ENCODE peak calls at places on chromosomes 4 and X, in nine cellular contexts. X, S, H, G, P, O, K, L and A are unnamed samples.

GRCh38 chr4:105951198-105951597 is 55.9 kb downstream of the NPNT start:
- DNase-seq in X (no peak), S (no peak), H (no peak), G (peak), P (peak), O (no peak), K (no peak), L (no peak), A (no peak)

GRCh38 chrX:48968377-48968776 is 3.3 kb downstream of the KCND1 start:
- DNase-seq in X (no peak), S (no peak), H (no peak), G (no peak), P (no peak), O (no peak), K (no peak), L (no peak), A (no peak)

GRCh38 chrX:13473666-13474516 is 95.5 kb upstream of the EGFL6 start:
- DNase-seq in X (no peak), S (no peak), H (no peak), G (no peak), P (no peak), O (no peak), K (no peak), L (no peak), A (no peak)

GRCh38 chr4:177809786-177810185 is 367.5 kb upstream of the AGA start:
- DNase-seq in X (no peak), S (no peak), H (no peak), G (no peak), P (no peak), O (no peak), K (no peak), L (no peak), A (no peak)

GRCh38 chr4:164021947-164022346 is 527.5 kb downstream of the TMA16 start:
- DNase-seq in X (no peak), S (no peak), H (no peak), G (no peak), P (no peak), O (no peak), K (no peak), L (no peak), A (no peak)

GRCh38 chr4:8303485-8304281 is 34.1 kb downstream of the HTRA3 start:
- DNase-seq in X (no peak), S (no peak), H (peak), G (peak), P (peak), O (peak), K (no peak), L (peak), A (no peak)

GRCh38 chrX:36898301-36898700 is 109.9 kb upstream of the FAM47C start:
- DNase-seq in X (no peak), S (peak), H (no peak), G (no peak), P (no peak), O (peak), K (no peak), L (no peak), A (no peak)

GRCh38 chrX:109797311-109797975 is 64.4 kb upstream of the ACSL4 start:
- DNase-seq in X (no peak), S (no peak), H (no peak), G (no peak), P (no peak), O (no peak), K (no peak), L (no peak), A (no peak)

GRCh38 chrX:3545901-3546300 is 167.5 kb downstream of the PRKX start:
- DNase-seq in X (no peak), S (no peak), H (no peak), G (no peak), P (no peak), O (no peak), K (no peak), L (no peak), A (no peak)

GRCh38 chrX:14497184-14497666 is 32.1 kb upstream of the GLRA2 start:
- DNase-seq in X (no peak), S (no peak), H (peak), G (no peak), P (no peak), O (peak), K (no peak), L (no peak), A (no peak)

GRCh38 chr4:25883565-25883964 is 20.8 kb upstream of the SEL1L3 start:
- DNase-seq in X (no peak), S (no peak), H (no peak), G (no peak), P (no peak), O (no peak), K (no peak), L (no peak), A (no peak)

GRCh38 chrX:57752866-57753265 is 72.8 kb upstream of the NLRP2B start:
- DNase-seq in X (no peak), S (no peak), H (no peak), G (no peak), P (no peak), O (no peak), K (no peak), L (no peak), A (no peak)

GRCh38 chrX:47497274-47497673 is 14.3 kb upstream of the ZNF41 start:
- DNase-seq in X (no peak), S (peak), H (peak), G (no peak), P (peak), O (peak), K (no peak), L (no peak), A (no peak)

GRCh38 chrX:10597871-10598270 is 22.5 kb downstream of the MID1 start:
- DNase-seq in X (no peak), S (no peak), H (peak), G (no peak), P (no peak), O (peak), K (no peak), L (peak), A (no peak)

GRCh38 chr4:89482248-89482647 is 174.6 kb upstream of the GPRIN3 start:
- DNase-seq in X (no peak), S (peak), H (peak), G (no peak), P (peak), O (peak), K (no peak), L (no peak), A (no peak)

GRCh38 chr4:173827707-173828106 is 297.7 kb upstream of the HAND2 start:
- DNase-seq in X (no peak), S (no peak), H (peak), G (no peak), P (no peak), O (peak), K (no peak), L (no peak), A (no peak)

GRCh38 chr4:149531861-149532260 is 283.8 kb downstream of the IQCM start:
- DNase-seq in X (no peak), S (no peak), H (peak), G (no peak), P (peak), O (peak), K (no peak), L (no peak), A (no peak)

GRCh38 chr4:8506373-8507250 is 66.0 kb downstream of the TRMT44 start:
- DNase-seq in X (no peak), S (no peak), H (no peak), G (no peak), P (peak), O (no peak), K (no peak), L (no peak), A (peak)

GRCh38 chr4:13522282-13523104 is 21.8 kb downstream of the NKX3-2 start:
- DNase-seq in X (no peak), S (no peak), H (no peak), G (no peak), P (no peak), O (peak), K (no peak), L (no peak), A (no peak)

GRCh38 chrX:123083924-123084323 is 100.2 kb upstream of the GRIA3 start:
- DNase-seq in X (no peak), S (no peak), H (no peak), G (peak), P (peak), O (no peak), K (no peak), L (no peak), A (no peak)

GRCh38 chr4:138310498-138310897 is 68.3 kb upstream of the SLC7A11 start:
- DNase-seq in X (no peak), S (no peak), H (no peak), G (peak), P (no peak), O (no peak), K (no peak), L (no peak), A (no peak)

GRCh38 chr4:76214269-76214628 is 625 bp upstream of the SCARB2 start:
- DNase-seq in X (no peak), S (peak), H (no peak), G (no peak), P (no peak), O (no peak), K (no peak), L (no peak), A (no peak)

GRCh38 chrX:74788545-74789086 is 136.6 kb downstream of the NEXMIF start:
- DNase-seq in X (no peak), S (no peak), H (no peak), G (no peak), P (no peak), O (peak), K (no peak), L (no peak), A (no peak)

GRCh38 chr4:150217192-150217591 is 138.9 kb downstream of the DCLK2 start:
- DNase-seq in X (no peak), S (peak), H (peak), G (peak), P (peak), O (peak), K (no peak), L (peak), A (no peak)

GRCh38 chrX:131213400-131213799 is 75.7 kb downstream of the IGSF1 start:
- DNase-seq in X (no peak), S (no peak), H (no peak), G (no peak), P (no peak), O (no peak), K (no peak), L (no peak), A (no peak)

GRCh38 chr4:27787195-27787594 is 926.6 kb downstream of the STIM2 start:
- DNase-seq in X (no peak), S (no peak), H (no peak), G (no peak), P (no peak), O (peak), K (no peak), L (no peak), A (no peak)

GRCh38 chrX:38513087-38513742 is 48.1 kb upstream of the TSPAN7 start:
- DNase-seq in X (no peak), S (no peak), H (peak), G (no peak), P (no peak), O (no peak), K (no peak), L (no peak), A (no peak)

GRCh38 chr4:19301527-19301926 is 950.2 kb upstream of the SLIT2 start:
- DNase-seq in X (no peak), S (no peak), H (no peak), G (no peak), P (no peak), O (no peak), K (no peak), L (peak), A (no peak)